ENCODE peak calls at places on chromosomes 12 and 14, in four cellular contexts. One of them, this sample, is unnamed. For H3K36me3, the result is how much of the 10 kb centered on the place peaks cover.

GRCh38 chr12:130574402-130574801 is 141.7 kb downstream of the RIMBP2 start:
- DNase-seq in neural progenitor cell: no peak
- DNase-seq in PC-3: no peak
- DNase-seq in endodermal cell: peak
- DNase-seq in this sample: no peak

GRCh38 chr14:64272019-64272418 is 22.2 kb downstream of the ESR2 start:
- DNase-seq in PC-3: no peak
- DNase-seq in endodermal cell: no peak
- DNase-seq in neural progenitor cell: no peak
- DNase-seq in this sample: no peak

GRCh38 chr14:100065161-100065871 is at the start of gene EVL:
- DNase-seq in neural progenitor cell: no peak
- DNase-seq in endodermal cell: no peak
- DNase-seq in PC-3: no peak
- DNase-seq in this sample: no peak

GRCh38 chr12:51788876-51789275 is 59.6 kb downstream of the FIGNL2 start:
- DNase-seq in PC-3: peak
- DNase-seq in endodermal cell: no peak
- DNase-seq in neural progenitor cell: no peak
- DNase-seq in this sample: no peak

GRCh38 chr14:68788275-68789001 is 4.4 kb downstream of the ZFP36L1 start:
- DNase-seq in endodermal cell: no peak
- DNase-seq in neural progenitor cell: no peak
- DNase-seq in PC-3: no peak
- DNase-seq in this sample: no peak

GRCh38 chr12:105922670-105923102 is 216.1 kb downstream of the NUAK1 start:
- DNase-seq in neural progenitor cell: no peak
- DNase-seq in PC-3: peak
- DNase-seq in endodermal cell: no peak
- DNase-seq in this sample: no peak

GRCh38 chr12:112928978-112929377 is 9.3 kb upstream of the OAS3 start:
- DNase-seq in PC-3: no peak
- DNase-seq in endodermal cell: peak
- DNase-seq in neural progenitor cell: no peak
- DNase-seq in this sample: no peak

GRCh38 chr12:41014643-41015020 is 173.5 kb upstream of the PDZRN4 start:
- DNase-seq in neural progenitor cell: no peak
- DNase-seq in PC-3: peak
- DNase-seq in endodermal cell: no peak
- DNase-seq in this sample: no peak

GRCh38 chr14:78448483-78449094 is 278.4 kb downstream of the NRXN3 start:
- DNase-seq in PC-3: peak
- DNase-seq in endodermal cell: peak
- DNase-seq in neural progenitor cell: peak
- DNase-seq in this sample: peak

GRCh38 chr12:130429656-130430505 is 92.2 kb downstream of the PIWIL1 start:
- DNase-seq in endodermal cell: peak
- DNase-seq in neural progenitor cell: no peak
- DNase-seq in PC-3: no peak
- DNase-seq in this sample: peak

GRCh38 chr12:43111608-43112007 is 440.4 kb downstream of the ADAMTS20 start:
- DNase-seq in endodermal cell: no peak
- DNase-seq in neural progenitor cell: no peak
- DNase-seq in PC-3: no peak
- DNase-seq in this sample: no peak

GRCh38 chr14:105090493-105091334 is 25.5 kb upstream of the GPR132 start:
- DNase-seq in endodermal cell: peak
- DNase-seq in PC-3: peak
- DNase-seq in neural progenitor cell: peak
- DNase-seq in this sample: peak

GRCh38 chr12:71780207-71780822 is 25.7 kb downstream of the RAB21 start:
- DNase-seq in endodermal cell: peak
- DNase-seq in neural progenitor cell: peak
- DNase-seq in PC-3: peak
- DNase-seq in this sample: no peak

GRCh38 chr12:93536766-93537515 is 35.5 kb upstream of the SOCS2 start:
- DNase-seq in endodermal cell: peak
- DNase-seq in PC-3: no peak
- DNase-seq in neural progenitor cell: no peak
- DNase-seq in this sample: no peak

GRCh38 chr12:10073266-10073665 is 25.5 kb downstream of the CLEC1A start:
- DNase-seq in endodermal cell: no peak
- DNase-seq in PC-3: no peak
- DNase-seq in neural progenitor cell: no peak
- DNase-seq in this sample: no peak

GRCh38 chr12:100752841-100753240 is 41.7 kb upstream of the ANO4 start:
- DNase-seq in neural progenitor cell: no peak
- DNase-seq in PC-3: no peak
- DNase-seq in endodermal cell: no peak
- DNase-seq in this sample: no peak

GRCh38 chr14:105694961-105695360 is 168.6 kb downstream of the TMEM121 start:
- DNase-seq in PC-3: no peak
- DNase-seq in endodermal cell: no peak
- DNase-seq in neural progenitor cell: no peak
- DNase-seq in this sample: no peak

GRCh38 chr12:288687-289086 is 26.1 kb upstream of the SLC6A13 start:
- DNase-seq in neural progenitor cell: no peak
- DNase-seq in PC-3: no peak
- DNase-seq in endodermal cell: no peak
- DNase-seq in this sample: no peak

GRCh38 chr14:104107611-104108569 is 22.4 kb downstream of the ASPG start:
- DNase-seq in PC-3: peak
- DNase-seq in endodermal cell: peak
- DNase-seq in neural progenitor cell: no peak
- DNase-seq in this sample: no peak

GRCh38 chr14:104206281-104206904 is 68.0 kb downstream of the KIF26A start:
- DNase-seq in endodermal cell: peak
- DNase-seq in PC-3: no peak
- DNase-seq in neural progenitor cell: peak
- DNase-seq in this sample: no peak

GRCh38 chr12:52907092-52907810 is 2.4 kb upstream of the KRT8 start:
- DNase-seq in neural progenitor cell: no peak
- DNase-seq in endodermal cell: peak
- DNase-seq in PC-3: peak
- DNase-seq in this sample: no peak

GRCh38 chr12:64125913-64126312 is 96.2 kb downstream of the KICS2 start:
- DNase-seq in endodermal cell: no peak
- DNase-seq in neural progenitor cell: no peak
- DNase-seq in PC-3: no peak
- DNase-seq in this sample: no peak

GRCh38 chr12:94644141-94644575 is 6.2 kb downstream of the TMCC3 start:
- DNase-seq in PC-3: peak
- DNase-seq in neural progenitor cell: no peak
- DNase-seq in endodermal cell: no peak
- DNase-seq in this sample: no peak

GRCh38 chr12:87272846-87273245 is 756.4 kb downstream of the C12orf50 start:
- DNase-seq in endodermal cell: no peak
- DNase-seq in neural progenitor cell: no peak
- DNase-seq in PC-3: no peak
- DNase-seq in this sample: no peak

GRCh38 chr12:87280356-87280755 is 748.8 kb downstream of the C12orf50 start:
- DNase-seq in endodermal cell: no peak
- DNase-seq in neural progenitor cell: no peak
- DNase-seq in PC-3: no peak
- DNase-seq in this sample: no peak

GRCh38 chr12:87270894-87271293 is 758.3 kb downstream of the C12orf50 start:
- DNase-seq in PC-3: peak
- DNase-seq in endodermal cell: no peak
- DNase-seq in neural progenitor cell: peak
- DNase-seq in this sample: no peak

DNA sequence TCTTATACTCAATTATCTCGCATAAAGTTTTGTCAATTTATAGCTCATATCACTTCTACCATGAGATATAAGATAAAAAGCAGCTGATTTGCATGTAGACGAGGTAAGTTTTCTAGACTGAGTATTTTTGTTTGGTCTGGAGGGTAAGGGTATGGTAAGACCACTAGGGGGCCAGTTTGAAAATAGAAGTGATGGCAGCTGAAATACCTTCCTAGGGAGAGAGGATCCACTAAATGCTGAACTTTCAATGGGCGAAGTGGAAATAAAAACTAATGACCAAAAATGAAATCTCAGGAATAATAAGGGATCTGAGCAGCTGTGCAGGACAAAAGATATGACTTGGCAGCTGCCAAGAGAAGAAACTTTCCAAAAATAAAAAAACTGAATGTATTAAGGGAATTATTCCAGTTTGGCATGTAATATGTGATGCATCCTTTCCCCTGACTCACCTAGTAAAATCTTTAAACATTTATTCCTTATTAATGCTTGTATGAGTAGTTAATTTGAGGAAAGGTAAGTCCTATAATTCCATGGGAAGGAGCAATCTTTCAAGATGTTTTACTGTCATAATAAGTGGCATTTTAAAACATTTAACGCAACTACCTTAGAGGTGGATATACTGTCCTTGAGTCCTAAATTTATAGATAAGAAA is 754.5 kb downstream of the C12orf50 start:
- DNase-seq in endodermal cell: no peak
- DNase-seq in neural progenitor cell: peak
- DNase-seq in PC-3: peak
- DNase-seq in this sample: no peak
- H3K4me3 ChIP-seq in endodermal cell: no peak
- H3K4me3 ChIP-seq in neural progenitor cell: no peak
- H3K4me3 ChIP-seq in PC-3: no peak
- H3K4me3 ChIP-seq in this sample: no peak

DNA sequence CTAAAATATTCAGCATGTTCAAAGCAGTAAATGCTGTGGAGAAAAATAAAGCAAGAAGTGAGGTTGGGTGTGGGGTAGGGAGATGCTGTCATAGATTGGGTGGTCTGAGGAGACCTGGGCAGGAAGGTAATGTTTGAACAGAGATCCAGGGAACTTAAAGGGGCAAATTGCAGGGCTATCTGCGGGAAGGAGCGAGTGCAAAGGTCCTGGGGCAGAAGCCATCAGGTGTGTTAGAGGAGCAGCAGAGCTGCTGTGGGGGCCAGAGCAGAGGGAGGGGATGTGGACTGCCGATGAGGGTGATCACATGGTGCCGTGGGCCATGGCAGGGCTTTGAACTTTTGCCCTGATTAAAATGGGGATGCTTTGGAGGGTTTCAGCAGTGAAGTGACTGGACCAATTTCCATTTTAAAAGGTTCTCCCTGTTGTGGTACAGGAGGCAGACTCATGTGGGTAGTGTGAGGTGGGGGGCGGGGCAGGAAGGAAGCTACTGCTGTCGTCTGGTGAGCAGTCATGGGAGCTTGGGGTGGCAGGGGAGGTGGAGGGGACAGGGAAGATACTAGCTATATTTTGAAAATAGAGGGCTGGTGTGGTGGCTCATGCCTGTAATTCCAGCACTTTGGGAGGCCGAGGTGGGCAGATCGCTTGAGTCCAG is 145.0 kb downstream of the AACS start:
- DNase-seq in endodermal cell: no peak
- DNase-seq in neural progenitor cell: no peak
- DNase-seq in PC-3: no peak
- DNase-seq in this sample: no peak
- H3K27ac ChIP-seq in endodermal cell: no peak
- H3K27ac ChIP-seq in neural progenitor cell: no peak
- H3K27ac ChIP-seq in PC-3: no peak
- H3K27ac ChIP-seq in this sample: no peak

GRCh38 chr14:91299483-91300115 is 55.1 kb upstream of the GPR68 start:
- DNase-seq in PC-3: peak
- DNase-seq in endodermal cell: no peak
- DNase-seq in neural progenitor cell: no peak
- DNase-seq in this sample: no peak
- H3K36me3 ChIP-seq in PC-3: under half
- H3K36me3 ChIP-seq in endodermal cell: under half
- H3K36me3 ChIP-seq in neural progenitor cell: under half
- H3K36me3 ChIP-seq in this sample: under half

DNA sequence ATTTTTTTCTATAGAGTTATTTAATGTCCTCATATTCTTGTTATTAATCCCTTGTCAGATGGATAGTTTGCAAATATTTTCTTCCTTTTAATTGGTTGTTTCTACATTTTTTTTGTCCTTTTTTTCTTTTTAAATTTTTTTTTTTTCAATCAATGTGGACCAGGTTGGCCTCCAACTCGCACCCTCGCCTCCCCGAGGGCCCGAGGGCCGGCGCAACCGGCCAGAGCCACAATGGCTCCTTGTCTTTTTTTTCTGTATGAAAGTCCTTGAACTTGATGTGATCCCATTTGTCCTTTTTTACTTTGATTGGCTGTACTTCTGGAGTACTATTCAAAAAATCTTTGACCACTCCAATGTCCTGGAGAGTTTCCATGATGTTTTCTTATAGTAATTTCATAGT is 17.7 kb upstream of the SLCO1B1 start:
- DNase-seq in PC-3: no peak
- DNase-seq in endodermal cell: no peak
- DNase-seq in neural progenitor cell: no peak
- DNase-seq in this sample: no peak
- H3K4me3 ChIP-seq in PC-3: no peak
- H3K4me3 ChIP-seq in endodermal cell: no peak
- H3K4me3 ChIP-seq in neural progenitor cell: no peak
- H3K4me3 ChIP-seq in this sample: no peak

GRCh38 chr12:29781176-29781575 is 2.6 kb downstream of the TMTC1 start:
- DNase-seq in endodermal cell: no peak
- DNase-seq in neural progenitor cell: no peak
- DNase-seq in PC-3: no peak
- DNase-seq in this sample: no peak
- H3K27ac ChIP-seq in endodermal cell: no peak
- H3K27ac ChIP-seq in neural progenitor cell: no peak
- H3K27ac ChIP-seq in PC-3: no peak
- H3K27ac ChIP-seq in this sample: peak

DNA sequence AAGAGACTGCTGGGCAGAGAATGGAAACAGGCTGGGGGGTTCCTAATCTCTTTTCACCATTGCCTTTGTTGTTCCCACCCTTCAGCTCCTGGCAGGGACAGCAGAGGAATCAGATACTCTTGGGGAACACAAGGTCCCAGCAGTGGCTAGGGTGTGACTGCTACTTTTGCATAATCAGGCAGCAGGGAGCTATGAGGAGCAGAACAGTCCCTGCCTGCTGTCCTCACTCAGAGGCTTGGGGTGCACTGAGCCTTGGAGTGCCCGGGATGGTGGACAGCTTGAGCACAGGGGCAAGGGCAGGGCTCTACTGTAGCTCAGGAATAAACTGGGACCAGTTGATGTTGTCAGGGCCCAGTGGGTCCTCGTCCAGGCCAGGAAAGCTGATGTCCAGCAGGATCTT is 1.5 kb upstream of the TEX52 start:
- DNase-seq in neural progenitor cell: peak
- DNase-seq in PC-3: no peak
- DNase-seq in endodermal cell: no peak
- DNase-seq in this sample: no peak
- H3K36me3 ChIP-seq in neural progenitor cell: under half
- H3K36me3 ChIP-seq in PC-3: under half
- H3K36me3 ChIP-seq in endodermal cell: under half
- H3K36me3 ChIP-seq in this sample: under half

This sample was measured in tibial artery.